ENCODE peak calls at places on chromosome 17, in ten cellular contexts. C is cardiac muscle cell, P is RWPE2, N is Karpas-422, K is left ventricle myocardium inferior, H is kidney, R is lower lobe of right lung, E is breast epithelium, F is heart left ventricle, M is neuronal stem cell. Y is an unnamed sample.

GRCh38 chr17:27578718-27579085 is 52.3 kb upstream of the LGALS9 start:
- DNase-seq in R (no peak), K (no peak), E (no peak), M (no peak), N (no peak), P (no peak), H (no peak), C (peak; percentile 49), F (no peak), Y (no peak)

GRCh38 chr17:76179496-76180467 is 38.7 kb upstream of the FOXJ1 start:
- DNase-seq in M (no peak), E (no peak), N (peak; percentile 70), C (peak; percentile 51), P (no peak), K (no peak), F (no peak), R (no peak), H (no peak), Y (peak; percentile 41)

GRCh38 chr17:67779098-67779672 is 46.1 kb upstream of the BPTF start:
- DNase-seq in K (peak; percentile 42), N (peak; percentile 87), C (peak; percentile 90), F (peak; percentile 85), E (peak; percentile 24), P (no peak), R (no peak), M (peak; percentile 20), H (no peak), Y (peak; percentile 18)

GRCh38 chr17:47235506-47235905 is 18.1 kb upstream of the ITGB3 start:
- DNase-seq in R (no peak), M (no peak), P (no peak), F (no peak), C (no peak), E (no peak), K (no peak), H (no peak), N (no peak), Y (peak; percentile 47)

GRCh38 chr17:488993-489757 is 136.6 kb upstream of the RPH3AL start:
- DNase-seq in C (peak; percentile 69), F (peak; percentile 42), H (no peak), P (no peak), K (no peak), E (no peak), M (peak; percentile 51), N (no peak), R (peak; percentile 55), Y (no peak)

GRCh38 chr17:78882546-78883089 is 20.4 kb downstream of the CEP295NL start:
- DNase-seq in E (no peak), N (no peak), M (no peak), C (no peak), H (peak; percentile 82), P (no peak), K (no peak), F (peak; percentile 61), R (peak; percentile 72), Y (no peak)

GRCh38 chr17:83024205-83024971 is 55.0 kb upstream of the METRNL start:
- DNase-seq in H (no peak), R (no peak), C (no peak), N (no peak), K (no peak), M (no peak), E (no peak), P (peak; percentile 66), F (no peak), Y (no peak)

GRCh38 chr17:36846410-36847292 is 90.6 kb upstream of the LHX1 start:
- DNase-seq in C (no peak), M (no peak), P (no peak), N (no peak), R (no peak), F (no peak), E (no peak), H (no peak), K (no peak), Y (no peak)

GRCh38 chr17:59828478-59828760 is 64.3 kb downstream of the TUBD1 start:
- DNase-seq in N (no peak), P (no peak), R (no peak), H (no peak), E (no peak), M (no peak), F (no peak), C (no peak), K (no peak), Y (no peak)

GRCh38 chr17:59829217-59830006 is 63.3 kb downstream of the TUBD1 start:
- DNase-seq in P (no peak), E (no peak), C (peak; percentile 98), N (peak; percentile 94), F (no peak), R (no peak), M (no peak), K (no peak), H (no peak), Y (peak; percentile 99)

GRCh38 chr17:59827721-59828477 is 64.8 kb downstream of the TUBD1 start:
- DNase-seq in K (no peak), H (no peak), R (no peak), E (no peak), P (no peak), F (no peak), C (no peak), M (no peak), N (no peak), Y (peak; percentile 78)

GRCh38 chr17:59830007-59830630 is 62.6 kb downstream of the TUBD1 start:
- DNase-seq in P (no peak), R (no peak), N (no peak), F (peak; percentile 47), H (peak; percentile 50), E (no peak), K (no peak), C (peak; percentile 85), M (no peak), Y (no peak)

DNA sequence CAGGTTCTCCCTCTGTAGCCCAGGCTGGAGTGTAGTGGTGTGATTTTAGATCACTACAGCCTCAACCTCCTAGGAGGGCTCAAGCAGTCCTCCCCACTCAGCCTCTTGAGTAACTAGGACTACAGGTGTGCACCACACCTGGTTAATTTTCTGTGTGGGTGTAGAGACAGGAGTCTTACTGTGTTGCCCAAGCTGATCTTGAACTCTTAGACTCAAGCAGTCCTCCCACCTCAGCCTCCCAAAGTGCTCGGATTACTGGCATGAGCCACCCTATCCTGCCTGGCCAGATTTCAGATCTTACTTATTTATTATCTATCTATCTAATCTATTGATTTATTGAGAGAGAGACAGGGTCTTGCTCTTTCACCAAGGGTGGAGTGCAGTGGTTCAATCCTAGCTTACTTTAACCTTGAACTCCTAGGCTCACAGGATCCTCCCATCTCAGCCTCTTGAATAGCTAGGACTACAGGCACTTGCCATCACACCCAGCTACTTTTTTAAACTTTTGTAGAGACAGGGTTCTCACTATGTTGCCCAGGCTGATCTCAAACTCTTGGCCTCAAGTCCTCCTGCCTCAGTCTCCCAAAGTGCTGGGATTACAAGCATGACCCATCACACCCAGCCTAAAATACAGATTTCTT is 61.8 kb downstream of the TUBD1 start:
- DNase-seq in M (no peak), K (no peak), E (no peak), H (no peak), P (no peak), F (no peak), N (no peak), C (no peak), R (no peak), Y (peak; percentile 36)
- H3K4me1 ChIP-seq in M (peaks cover 17% of the 10 kb centered on the region), K (peaks cover 43% of the 10 kb centered on the region), E (peaks cover 5% of the 10 kb centered on the region), H (peaks cover 17% of the 10 kb centered on the region), P (peaks cover 44% of the 10 kb centered on the region), F (peaks cover 76% of the 10 kb centered on the region), N (peaks cover 77% of the 10 kb centered on the region), C (peaks cover 27% of the 10 kb centered on the region), R (peaks cover 50% of the 10 kb centered on the region), Y (peaks cover 14% of the 10 kb centered on the region)

GRCh38 chr17:35774499-35774898 is 13.8 kb downstream of the C17orf50 start:
- DNase-seq in F (peak; percentile 47), E (no peak), C (peak; percentile 73), R (peak; percentile 63), P (no peak), M (no peak), N (no peak), K (no peak), H (no peak), Y (peak; percentile 27)

GRCh38 chr17:35775583-35775982 is 14.9 kb downstream of the C17orf50 start:
- DNase-seq in P (no peak), K (no peak), M (no peak), H (no peak), F (no peak), E (no peak), C (peak; percentile 47), N (no peak), R (no peak), Y (no peak)

GRCh38 chr17:35773129-35773528 is 12.4 kb downstream of the C17orf50 start:
- DNase-seq in K (no peak), H (no peak), P (no peak), N (no peak), M (no peak), F (no peak), R (no peak), E (no peak), C (no peak), Y (no peak)

GRCh38 chr17:35775039-35775438 is 14.4 kb downstream of the C17orf50 start:
- DNase-seq in E (no peak), K (no peak), H (no peak), P (no peak), M (no peak), R (no peak), N (no peak), F (no peak), C (no peak), Y (no peak)

DNA sequence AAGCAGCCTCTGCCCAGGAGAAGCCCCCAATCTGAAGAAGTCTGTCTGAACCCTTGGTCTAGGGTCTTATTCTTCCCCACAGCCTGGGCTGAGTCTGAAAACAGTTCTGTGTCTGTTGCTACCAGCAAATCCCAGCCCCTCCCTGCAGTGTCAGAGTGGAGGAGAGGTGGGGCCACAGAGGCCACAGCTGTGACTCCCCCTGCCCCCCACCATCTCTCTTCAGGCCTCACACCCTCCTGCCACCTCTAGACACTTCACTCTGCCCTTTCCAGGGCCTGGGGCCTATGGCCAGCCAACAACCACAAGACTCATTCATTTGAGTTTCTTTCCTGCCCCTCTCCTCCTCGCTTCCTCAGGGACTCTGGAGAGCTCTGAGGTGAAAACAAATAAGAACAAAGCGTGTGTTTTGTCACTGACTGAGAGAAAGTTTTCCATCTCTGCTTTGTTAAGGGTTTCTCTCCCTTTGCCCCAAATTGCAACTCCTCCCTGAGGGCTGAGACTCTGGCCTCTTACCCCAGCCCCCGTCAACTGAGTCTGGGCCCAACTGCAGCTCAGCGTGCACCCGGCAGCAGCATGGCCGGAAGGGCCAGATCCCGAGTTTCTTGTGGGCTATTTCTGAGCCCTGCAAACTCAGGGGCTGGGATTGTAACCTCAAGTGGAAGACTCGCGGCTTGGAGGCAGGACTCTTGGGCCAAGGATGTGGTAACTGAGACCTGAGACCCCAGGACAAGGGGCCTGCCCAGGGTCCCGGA is 13.2 kb downstream of the C17orf50 start:
- DNase-seq in F (no peak), N (no peak), P (no peak), R (peak; percentile 71), K (no peak), M (no peak), H (no peak), E (no peak), C (no peak), Y (no peak)
- H3K27ac ChIP-seq in F (peak overlapping the region; percentile 13), N (no peak overlapping the region), P (no peak overlapping the region), R (peak overlapping the region; percentile 66), K (no peak overlapping the region), M (peak overlapping the region; percentile 13), H (no peak overlapping the region), E (no peak overlapping the region), C (peak overlapping the region; percentile 64), Y (no peak overlapping the region)

DNA sequence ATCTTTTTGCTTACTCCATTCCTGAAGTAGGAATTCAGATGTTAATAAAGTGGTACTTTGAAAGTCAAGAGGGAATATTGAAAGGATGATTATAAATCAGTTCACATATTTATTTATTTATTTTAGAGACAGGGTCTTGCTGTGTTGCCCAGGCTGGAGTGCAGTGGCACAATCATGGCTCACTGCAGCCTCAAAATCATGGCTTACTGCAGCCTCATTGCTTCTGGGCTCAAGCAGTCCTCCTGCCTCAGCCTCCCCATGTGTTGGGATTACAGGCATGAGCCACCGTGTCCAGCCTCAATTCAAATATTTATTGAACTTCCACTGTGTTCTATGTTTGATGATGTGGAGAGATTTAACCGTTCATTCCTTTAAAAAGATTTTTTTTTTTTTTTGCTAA is 6.6 kb downstream of the NDEL1 start:
- DNase-seq in P (no peak), K (no peak), R (no peak), H (no peak), C (no peak), F (no peak), N (no peak), M (no peak), E (no peak), Y (no peak)
- H3K4me1 ChIP-seq in P (peaks cover 4% of the 10 kb centered on the region), K (peaks cover 93% of the 10 kb centered on the region), R (peaks cover 57% of the 10 kb centered on the region), H (peaks cover 6% of the 10 kb centered on the region), C (peaks cover 3% of the 10 kb centered on the region), F (peaks cover 65% of the 10 kb centered on the region), N (peaks cover 5% of the 10 kb centered on the region), M (peaks cover 25% of the 10 kb centered on the region), E (no peaks in the 10 kb centered on the region), Y (peaks cover 5% of the 10 kb centered on the region)

GRCh38 chr17:42009170-42009569 is 8.1 kb downstream of the DNAJC7 start:
- DNase-seq in C (no peak), P (no peak), K (no peak), M (no peak), E (no peak), F (no peak), R (no peak), H (no peak), N (peak; percentile 60), Y (no peak)
- H3K27ac ChIP-seq in C (peak overlapping the region; percentile 47), P (peak overlapping the region; percentile 79), K (peak overlapping the region; percentile 36), M (no peak overlapping the region), E (no peak overlapping the region), F (no peak overlapping the region), R (no peak overlapping the region), H (no peak overlapping the region), N (peak overlapping the region; percentile 14), Y (no peak overlapping the region)